ENCODE peak calls at places on chromosomes 5 and 9, in ten cellular contexts. One of them, this sample, is unnamed.
A peak's percentile ranks its signal among the peaks of the same experiment; 100 is the strongest.

GRCh38 chr5:158147227-158147626 is 288.3 kb upstream of the CLINT1 start:
- DNase-seq in RPMI7951: no peak
- DNase-seq in stimulated activated CD4-positive, alpha-beta T cell treated with anti-CD3 and anti-CD28 coated beads, Interleukin-4, amount 100 ng/mL, for 48 hours: no peak
- DNase-seq in activated T-cell treated with anti-CD3 and anti-CD28 coated beads for 24 hours: no peak
- DNase-seq in astrocyte of the spinal cord: no peak
- DNase-seq in midbrain: no peak
- DNase-seq in activated CD4-positive, CD25-positive, alpha-beta regulatory T cell treated with anti-CD3 and anti-CD28 coated beads, Interleukin-2, amount 50 U/mL, for 16 hours: no peak
- DNase-seq in T-helper 17 cell: no peak
- DNase-seq in upper lobe of right lung: no peak
- DNase-seq in tibial artery: no peak
- DNase-seq in this sample: no peak

GRCh38 chr5:122421379-122422081 is 109.5 kb downstream of the SNCAIP start:
- DNase-seq in RPMI7951: no peak
- DNase-seq in stimulated activated CD4-positive, alpha-beta T cell treated with anti-CD3 and anti-CD28 coated beads, Interleukin-4, amount 100 ng/mL, for 48 hours: no peak
- DNase-seq in activated T-cell treated with anti-CD3 and anti-CD28 coated beads for 24 hours: no peak
- DNase-seq in astrocyte of the spinal cord: no peak
- DNase-seq in midbrain: no peak
- DNase-seq in activated CD4-positive, CD25-positive, alpha-beta regulatory T cell treated with anti-CD3 and anti-CD28 coated beads, Interleukin-2, amount 50 U/mL, for 16 hours: no peak
- DNase-seq in T-helper 17 cell: no peak
- DNase-seq in upper lobe of right lung: no peak
- DNase-seq in tibial artery: no peak
- DNase-seq in this sample: no peak

GRCh38 chr5:179914032-179914755 is 6.5 kb upstream of the TBC1D9B start:
- DNase-seq in RPMI7951: peak; percentile 40
- DNase-seq in stimulated activated CD4-positive, alpha-beta T cell treated with anti-CD3 and anti-CD28 coated beads, Interleukin-4, amount 100 ng/mL, for 48 hours: no peak
- DNase-seq in activated T-cell treated with anti-CD3 and anti-CD28 coated beads for 24 hours: no peak
- DNase-seq in astrocyte of the spinal cord: peak; percentile 35
- DNase-seq in midbrain: no peak
- DNase-seq in activated CD4-positive, CD25-positive, alpha-beta regulatory T cell treated with anti-CD3 and anti-CD28 coated beads, Interleukin-2, amount 50 U/mL, for 16 hours: no peak
- DNase-seq in T-helper 17 cell: no peak
- DNase-seq in upper lobe of right lung: no peak
- DNase-seq in tibial artery: no peak
- DNase-seq in this sample: peak; percentile 51

GRCh38 chr5:119373449-119373858 is 17.6 kb downstream of the TNFAIP8 start:
- DNase-seq in RPMI7951: no peak
- DNase-seq in stimulated activated CD4-positive, alpha-beta T cell treated with anti-CD3 and anti-CD28 coated beads, Interleukin-4, amount 100 ng/mL, for 48 hours: no peak
- DNase-seq in activated T-cell treated with anti-CD3 and anti-CD28 coated beads for 24 hours: no peak
- DNase-seq in astrocyte of the spinal cord: no peak
- DNase-seq in midbrain: no peak
- DNase-seq in activated CD4-positive, CD25-positive, alpha-beta regulatory T cell treated with anti-CD3 and anti-CD28 coated beads, Interleukin-2, amount 50 U/mL, for 16 hours: no peak
- DNase-seq in T-helper 17 cell: no peak
- DNase-seq in upper lobe of right lung: no peak
- DNase-seq in tibial artery: no peak
- DNase-seq in this sample: no peak

GRCh38 chr9:76845254-76845653 is 60.7 kb downstream of the PRUNE2 start:
- DNase-seq in RPMI7951: no peak
- DNase-seq in stimulated activated CD4-positive, alpha-beta T cell treated with anti-CD3 and anti-CD28 coated beads, Interleukin-4, amount 100 ng/mL, for 48 hours: no peak
- DNase-seq in activated T-cell treated with anti-CD3 and anti-CD28 coated beads for 24 hours: no peak
- DNase-seq in astrocyte of the spinal cord: no peak
- DNase-seq in midbrain: no peak
- DNase-seq in activated CD4-positive, CD25-positive, alpha-beta regulatory T cell treated with anti-CD3 and anti-CD28 coated beads, Interleukin-2, amount 50 U/mL, for 16 hours: no peak
- DNase-seq in T-helper 17 cell: no peak
- DNase-seq in upper lobe of right lung: no peak
- DNase-seq in tibial artery: no peak
- DNase-seq in this sample: no peak

GRCh38 chr9:72665421-72665820 is 144.0 kb downstream of the TMC1 start:
- DNase-seq in RPMI7951: no peak
- DNase-seq in stimulated activated CD4-positive, alpha-beta T cell treated with anti-CD3 and anti-CD28 coated beads, Interleukin-4, amount 100 ng/mL, for 48 hours: no peak
- DNase-seq in activated T-cell treated with anti-CD3 and anti-CD28 coated beads for 24 hours: no peak
- DNase-seq in astrocyte of the spinal cord: peak; percentile 42
- DNase-seq in midbrain: no peak
- DNase-seq in activated CD4-positive, CD25-positive, alpha-beta regulatory T cell treated with anti-CD3 and anti-CD28 coated beads, Interleukin-2, amount 50 U/mL, for 16 hours: no peak
- DNase-seq in T-helper 17 cell: no peak
- DNase-seq in upper lobe of right lung: no peak
- DNase-seq in tibial artery: no peak
- DNase-seq in this sample: no peak

GRCh38 chr5:149641000-149641576 is 59.8 kb downstream of the ARHGEF37 start:
- DNase-seq in RPMI7951: peak; percentile 39
- DNase-seq in stimulated activated CD4-positive, alpha-beta T cell treated with anti-CD3 and anti-CD28 coated beads, Interleukin-4, amount 100 ng/mL, for 48 hours: no peak
- DNase-seq in activated T-cell treated with anti-CD3 and anti-CD28 coated beads for 24 hours: no peak
- DNase-seq in astrocyte of the spinal cord: peak; percentile 45
- DNase-seq in midbrain: no peak
- DNase-seq in activated CD4-positive, CD25-positive, alpha-beta regulatory T cell treated with anti-CD3 and anti-CD28 coated beads, Interleukin-2, amount 50 U/mL, for 16 hours: no peak
- DNase-seq in T-helper 17 cell: no peak
- DNase-seq in upper lobe of right lung: no peak
- DNase-seq in tibial artery: no peak
- DNase-seq in this sample: peak; percentile 69

GRCh38 chr5:67249590-67249895 is 52.9 kb upstream of the CD180 start:
- DNase-seq in RPMI7951: peak; percentile 48
- DNase-seq in stimulated activated CD4-positive, alpha-beta T cell treated with anti-CD3 and anti-CD28 coated beads, Interleukin-4, amount 100 ng/mL, for 48 hours: no peak
- DNase-seq in activated T-cell treated with anti-CD3 and anti-CD28 coated beads for 24 hours: no peak
- DNase-seq in astrocyte of the spinal cord: no peak
- DNase-seq in midbrain: no peak
- DNase-seq in activated CD4-positive, CD25-positive, alpha-beta regulatory T cell treated with anti-CD3 and anti-CD28 coated beads, Interleukin-2, amount 50 U/mL, for 16 hours: no peak
- DNase-seq in T-helper 17 cell: no peak
- DNase-seq in upper lobe of right lung: no peak
- DNase-seq in tibial artery: no peak
- DNase-seq in this sample: no peak

GRCh38 chr5:88688242-88688959 is 194.6 kb downstream of the MEF2C start:
- DNase-seq in RPMI7951: no peak
- DNase-seq in stimulated activated CD4-positive, alpha-beta T cell treated with anti-CD3 and anti-CD28 coated beads, Interleukin-4, amount 100 ng/mL, for 48 hours: no peak
- DNase-seq in activated T-cell treated with anti-CD3 and anti-CD28 coated beads for 24 hours: no peak
- DNase-seq in astrocyte of the spinal cord: peak; percentile 7
- DNase-seq in midbrain: no peak
- DNase-seq in activated CD4-positive, CD25-positive, alpha-beta regulatory T cell treated with anti-CD3 and anti-CD28 coated beads, Interleukin-2, amount 50 U/mL, for 16 hours: no peak
- DNase-seq in T-helper 17 cell: no peak
- DNase-seq in upper lobe of right lung: no peak
- DNase-seq in tibial artery: no peak
- DNase-seq in this sample: no peak

GRCh38 chr9:135329571-135330306 is 149.8 kb upstream of the PPP1R26 start:
- DNase-seq in RPMI7951: no peak
- DNase-seq in stimulated activated CD4-positive, alpha-beta T cell treated with anti-CD3 and anti-CD28 coated beads, Interleukin-4, amount 100 ng/mL, for 48 hours: no peak
- DNase-seq in activated T-cell treated with anti-CD3 and anti-CD28 coated beads for 24 hours: no peak
- DNase-seq in astrocyte of the spinal cord: no peak
- DNase-seq in midbrain: no peak
- DNase-seq in activated CD4-positive, CD25-positive, alpha-beta regulatory T cell treated with anti-CD3 and anti-CD28 coated beads, Interleukin-2, amount 50 U/mL, for 16 hours: no peak
- DNase-seq in T-helper 17 cell: no peak
- DNase-seq in upper lobe of right lung: peak; percentile 44
- DNase-seq in tibial artery: no peak
- DNase-seq in this sample: no peak

GRCh38 chr5:157459715-157460599 is at the start of gene NIPAL4:
- DNase-seq in RPMI7951: no peak
- DNase-seq in stimulated activated CD4-positive, alpha-beta T cell treated with anti-CD3 and anti-CD28 coated beads, Interleukin-4, amount 100 ng/mL, for 48 hours: peak; percentile 24
- DNase-seq in activated T-cell treated with anti-CD3 and anti-CD28 coated beads for 24 hours: peak; percentile 17
- DNase-seq in astrocyte of the spinal cord: no peak
- DNase-seq in midbrain: peak; percentile 26
- DNase-seq in activated CD4-positive, CD25-positive, alpha-beta regulatory T cell treated with anti-CD3 and anti-CD28 coated beads, Interleukin-2, amount 50 U/mL, for 16 hours: no peak
- DNase-seq in T-helper 17 cell: no peak
- DNase-seq in upper lobe of right lung: no peak
- DNase-seq in tibial artery: no peak
- DNase-seq in this sample: no peak

GRCh38 chr5:77770293-77771005 is 5.7 kb downstream of the TBCA start:
- DNase-seq in RPMI7951: peak; percentile 5
- DNase-seq in stimulated activated CD4-positive, alpha-beta T cell treated with anti-CD3 and anti-CD28 coated beads, Interleukin-4, amount 100 ng/mL, for 48 hours: no peak
- DNase-seq in activated T-cell treated with anti-CD3 and anti-CD28 coated beads for 24 hours: no peak
- DNase-seq in astrocyte of the spinal cord: no peak
- DNase-seq in midbrain: no peak
- DNase-seq in activated CD4-positive, CD25-positive, alpha-beta regulatory T cell treated with anti-CD3 and anti-CD28 coated beads, Interleukin-2, amount 50 U/mL, for 16 hours: no peak
- DNase-seq in T-helper 17 cell: no peak
- DNase-seq in upper lobe of right lung: no peak
- DNase-seq in tibial artery: no peak
- DNase-seq in this sample: no peak

GRCh38 chr5:102218159-102218558 is 77.9 kb downstream of the SLCO4C1 start:
- DNase-seq in RPMI7951: no peak
- DNase-seq in stimulated activated CD4-positive, alpha-beta T cell treated with anti-CD3 and anti-CD28 coated beads, Interleukin-4, amount 100 ng/mL, for 48 hours: no peak
- DNase-seq in activated T-cell treated with anti-CD3 and anti-CD28 coated beads for 24 hours: no peak
- DNase-seq in astrocyte of the spinal cord: no peak
- DNase-seq in midbrain: no peak
- DNase-seq in activated CD4-positive, CD25-positive, alpha-beta regulatory T cell treated with anti-CD3 and anti-CD28 coated beads, Interleukin-2, amount 50 U/mL, for 16 hours: no peak
- DNase-seq in T-helper 17 cell: no peak
- DNase-seq in upper lobe of right lung: no peak
- DNase-seq in tibial artery: no peak
- DNase-seq in this sample: no peak

This sample was measured in mesenteric fat pad.